ENCODE peak calls at places on chromosomes 16 and 17, in nine cellular contexts. J is AG04450, Q is retinal pigment epithelial cell, U is neural progenitor cell, I is endodermal cell, E is BE2C, K is lung, X is thoracic aorta, R is choroid plexus epithelial cell. F is an unnamed sample.

GRCh38 chr17:67615736-67616135 is 102.0 kb upstream of the NOL11 start:
- DNase-seq in J (no peak), Q (no peak), U (no peak), I (no peak), E (no peak), K (no peak), X (no peak), R (no peak), F (no peak)

GRCh38 chr16:51880776-51881175 is 666.2 kb downstream of the TOX3 start:
- DNase-seq in J (peak; percentile 84), Q (peak; percentile 47), U (no peak), I (no peak), E (no peak), K (no peak), X (no peak), R (peak; percentile 91), F (peak; percentile 66)

GRCh38 chr16:13401631-13402030 is 500.2 kb downstream of the SHISA9 start:
- DNase-seq in J (no peak), Q (no peak), U (no peak), I (no peak), E (no peak), K (no peak), X (no peak), R (no peak), F (no peak)

GRCh38 chr16:68406458-68407041 is 41.8 kb downstream of the SMPD3 start:
- DNase-seq in J (no peak), Q (peak; percentile 22), U (no peak), I (no peak), E (peak; percentile 44), K (no peak), X (no peak), R (peak; percentile 51), F (peak; percentile 12)

GRCh38 chr17:10814083-10814482 is 10.2 kb upstream of the TMEM238L start:
- DNase-seq in J (no peak), Q (no peak), U (no peak), I (no peak), E (no peak), K (no peak), X (no peak), R (no peak), F (no peak)

GRCh38 chr17:28726912-28727726 is 1.1 kb upstream of the TLCD1 start:
- DNase-seq in J (peak; percentile 84), Q (peak; percentile 75), U (peak; percentile 98), I (peak; percentile 100), E (peak; percentile 86), K (peak; percentile 96), X (no peak), R (peak; percentile 96), F (no peak)

GRCh38 chr17:27456681-27457404 is 595 bp downstream of the KSR1 start:
- DNase-seq in J (no peak), Q (no peak), U (peak; percentile 32), I (peak; percentile 65), E (peak; percentile 39), K (no peak), X (no peak), R (no peak), F (no peak)

GRCh38 chr16:30659507-30660423 is 1.5 kb downstream of the FBRS start:
- DNase-seq in J (no peak), Q (no peak), U (peak; percentile 88), I (peak; percentile 51), E (peak; percentile 73), K (no peak), X (no peak), R (peak; percentile 17), F (no peak)

GRCh38 chr16:7492122-7492521 is 159.5 kb downstream of the RBFOX1 start:
- DNase-seq in J (no peak), Q (no peak), U (peak; percentile 37), I (no peak), E (no peak), K (no peak), X (no peak), R (no peak), F (no peak)

GRCh38 chr17:37527249-37527851 is 37.7 kb downstream of the DUSP14 start:
- DNase-seq in J (peak; percentile 26), Q (peak; percentile 9), U (peak; percentile 68), I (peak; percentile 83), E (peak; percentile 22), K (no peak), X (no peak), R (peak; percentile 82), F (no peak)

GRCh38 chr17:39028690-39029089 is 61.5 kb upstream of the FBXO47 start:
- DNase-seq in J (no peak), Q (no peak), U (no peak), I (no peak), E (no peak), K (no peak), X (no peak), R (no peak), F (no peak)

GRCh38 chr17:39027037-39027436 is 59.8 kb upstream of the FBXO47 start:
- DNase-seq in J (no peak), Q (no peak), U (peak; percentile 66), I (peak; percentile 83), E (peak; percentile 33), K (peak; percentile 49), X (no peak), R (no peak), F (no peak)

GRCh38 chr17:39022961-39023360 is 55.8 kb upstream of the FBXO47 start:
- DNase-seq in J (no peak), Q (no peak), U (no peak), I (no peak), E (no peak), K (no peak), X (no peak), R (no peak), F (no peak)

GRCh38 chr17:39027440-39028035 is 60.3 kb upstream of the FBXO47 start:
- DNase-seq in J (no peak), Q (no peak), U (peak; percentile 17), I (no peak), E (no peak), K (no peak), X (no peak), R (no peak), F (no peak)
- H3K4me3 ChIP-seq in J (peak overlapping the region; percentile 36), Q (peak overlapping the region; percentile 44), U (peak overlapping the region; percentile 53), I (peak overlapping the region; percentile 73), E (peak overlapping the region; percentile 24), K (peak overlapping the region; percentile 36), X (peak overlapping the region; percentile 69), R (peak overlapping the region; percentile 28), F (peak overlapping the region; percentile 23)

GRCh38 chr16:85027968-85028637 is 508 bp downstream of the KIAA0513 start:
- DNase-seq in J (no peak), Q (no peak), U (peak; percentile 73), I (no peak), E (peak; percentile 42), K (no peak), X (no peak), R (no peak), F (no peak)

GRCh38 chr16:85026696-85027095 is 899 bp upstream of the KIAA0513 start:
- DNase-seq in J (no peak), Q (no peak), U (no peak), I (no peak), E (no peak), K (no peak), X (no peak), R (no peak), F (no peak)

GRCh38 chr16:85025781-85026653 is 1.6 kb upstream of the KIAA0513 start:
- DNase-seq in J (no peak), Q (no peak), U (no peak), I (no peak), E (no peak), K (no peak), X (no peak), R (no peak), F (no peak)

GRCh38 chr16:85028638-85029412 is 1.2 kb downstream of the KIAA0513 start:
- DNase-seq in J (no peak), Q (no peak), U (no peak), I (peak; percentile 66), E (peak; percentile 30), K (no peak), X (no peak), R (no peak), F (no peak)

DNA sequence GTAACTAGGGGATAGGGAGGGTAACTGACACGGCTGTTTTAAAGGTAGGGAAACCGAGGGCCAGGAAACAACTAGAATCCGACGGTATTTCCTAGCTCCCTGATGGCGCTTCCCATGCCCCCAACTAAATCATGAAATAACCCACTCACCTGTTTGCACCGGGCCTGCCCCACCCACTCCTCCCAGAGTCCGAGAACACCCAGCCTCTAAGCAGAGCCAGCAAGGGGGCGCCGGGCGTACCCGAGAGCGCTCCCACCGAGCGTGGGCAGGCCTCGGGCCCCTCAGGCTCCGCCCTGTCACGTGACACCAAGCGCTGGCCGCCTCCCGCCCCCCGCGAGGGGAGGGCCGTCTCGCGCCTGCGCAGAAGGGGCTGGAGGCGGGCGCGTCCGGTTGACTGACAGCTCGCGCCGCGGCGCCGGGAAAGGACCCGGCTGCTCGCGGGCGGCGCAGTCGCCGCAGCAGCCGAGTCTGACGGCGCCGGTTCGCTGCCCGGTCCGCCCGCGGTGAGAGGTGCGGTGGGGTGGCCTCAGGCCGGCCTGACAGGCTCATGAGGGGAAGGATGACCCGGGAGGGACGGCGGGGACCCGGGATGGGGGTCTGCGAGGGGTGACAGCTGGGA is at the start of gene KIAA0513:
- DNase-seq in J (peak; percentile 84), Q (peak; percentile 56), U (peak; percentile 98), I (peak; percentile 97), E (peak; percentile 97), K (peak; percentile 94), X (peak; percentile 55), R (peak; percentile 95), F (no peak)
- TF ChIP-seq CTCF in J (peak; percentile 42), Q (peak; percentile 42), U (peak; percentile 11), I (no peak), E (peak; percentile 31), K (peak; percentile 12), X (no peak), R (peak; percentile 39), F (peak; percentile 34)

GRCh38 chr16:4117250-4117578 is 972 bp upstream of the ADCY9 start:
- DNase-seq in J (no peak), Q (no peak), U (no peak), I (no peak), E (no peak), K (no peak), X (no peak), R (no peak), F (no peak)

GRCh38 chr16:4114257-4115208 is 1.7 kb downstream of the ADCY9 start:
- DNase-seq in J (no peak), Q (no peak), U (no peak), I (no peak), E (no peak), K (no peak), X (no peak), R (no peak), F (no peak)

GRCh38 chr16:4115209-4115940 is 867 bp downstream of the ADCY9 start:
- DNase-seq in J (peak; percentile 52), Q (no peak), U (peak; percentile 84), I (peak; percentile 86), E (peak; percentile 76), K (no peak), X (no peak), R (peak; percentile 80), F (no peak)

GRCh38 chr16:4115941-4116327 is 308 bp downstream of the ADCY9 start:
- DNase-seq in J (no peak), Q (no peak), U (no peak), I (no peak), E (no peak), K (no peak), X (no peak), R (no peak), F (no peak)

GRCh38 chr16:4116328-4117249 is at the start of gene ADCY9:
- DNase-seq in J (no peak), Q (no peak), U (peak; percentile 96), I (peak; percentile 89), E (peak; percentile 92), K (peak; percentile 74), X (no peak), R (peak; percentile 70), F (no peak)
- H3K4me3 ChIP-seq in J (peak within 1 kb of the TSS; percentile 68), Q (peak within 1 kb of the TSS; percentile 53), U (peak within 1 kb of the TSS; percentile 61), I (peak within 1 kb of the TSS; percentile 74), E (peak within 1 kb of the TSS; percentile 73), K (peak within 1 kb of the TSS; percentile 62), X (peak within 1 kb of the TSS; percentile 80), R (peak within 1 kb of the TSS; percentile 61), F (peak within 1 kb of the TSS; percentile 64)

GRCh38 chr17:49677134-49677932 is 564 bp downstream of the SPOP start:
- DNase-seq in J (peak; percentile 90), Q (peak; percentile 61), U (peak; percentile 99), I (peak; percentile 99), E (peak; percentile 99), K (peak; percentile 96), X (peak; percentile 89), R (peak; percentile 96), F (peak; percentile 42)
- TF ChIP-seq CTCF in J (no peak), Q (no peak), U (no peak), I (peak; percentile 14), E (no peak), K (no peak), X (no peak), R (peak; percentile 34), F (no peak)